ENCODE peak calls at places on chromosomes 7 and 10, in six cellular contexts. T is WTC11, Z is GM23338, J is GM12878, S is HepG2, L is K562. C is an unnamed sample.

GRCh38 chr10:103153302-103153759 is 39.7 kb downstream of the NT5C2 start:
- DNase-seq in T (no peak), Z (peak), J (no peak), S (peak), L (no peak), C (no peak)

GRCh38 chr7:522071-522937 is 2.7 kb upstream of the PDGFA start:
- DNase-seq in T (peak), Z (peak), J (peak), S (no peak), L (peak), C (no peak)

GRCh38 chr7:81616951-81617350 is 152.9 kb downstream of the HGF start:
- DNase-seq in T (no peak), Z (no peak), J (peak), S (no peak), L (no peak), C (no peak)

GRCh38 chr7:23335621-23336020 is 36.5 kb downstream of the MALSU1 start:
- DNase-seq in T (no peak), Z (no peak), J (no peak), S (no peak), L (no peak), C (no peak)

GRCh38 chr7:117780832-117781231 is 92.4 kb downstream of the CTTNBP2 start:
- DNase-seq in T (no peak), Z (no peak), J (peak), S (no peak), L (no peak), C (no peak)

GRCh38 chr10:73586583-73586984 is 4.6 kb downstream of the USP54 start:
- DNase-seq in T (no peak), Z (no peak), J (no peak), S (peak), L (peak), C (no peak)

GRCh38 chr10:13526952-13527863 is 1.6 kb downstream of the BEND7 start:
- DNase-seq in T (no peak), Z (peak), J (no peak), S (peak), L (peak), C (no peak)

GRCh38 chr7:158123214-158123613 is 464.4 kb downstream of the PTPRN2 start:
- DNase-seq in T (no peak), Z (no peak), J (no peak), S (no peak), L (no peak), C (no peak)

GRCh38 chr10:60208676-60209269 is 180.9 kb downstream of the ANK3 start:
- DNase-seq in T (no peak), Z (peak), J (no peak), S (peak), L (peak), C (no peak)

GRCh38 chr10:12547301-12547771 is 198.0 kb downstream of the CAMK1D start:
- DNase-seq in T (no peak), Z (no peak), J (no peak), S (no peak), L (no peak), C (no peak)

GRCh38 chr7:27641576-27642230 is 21.0 kb downstream of the HIBADH start:
- DNase-seq in T (no peak), Z (no peak), J (no peak), S (no peak), L (no peak), C (no peak)

GRCh38 chr7:142804715-142805114 is 33.9 kb downstream of the PRSS2 start:
- DNase-seq in T (no peak), Z (no peak), J (no peak), S (no peak), L (peak), C (no peak)

GRCh38 chr7:20340839-20341238 is 10.1 kb downstream of the ITGB8 start:
- DNase-seq in T (no peak), Z (peak), J (no peak), S (no peak), L (no peak), C (no peak)

GRCh38 chr10:95356-96115 is 39.7 kb upstream of the ZMYND11 start:
- DNase-seq in T (no peak), Z (no peak), J (no peak), S (no peak), L (no peak), C (no peak)

GRCh38 chr7:33744293-33744692 is 161.0 kb upstream of the BMPER start:
- DNase-seq in T (no peak), Z (peak), J (no peak), S (peak), L (peak), C (no peak)

GRCh38 chr7:1144269-1144771 is 15.7 kb downstream of the ZFAND2A start:
- DNase-seq in T (no peak), Z (peak), J (no peak), S (peak), L (no peak), C (no peak)

GRCh38 chr10:46079831-46080585 is 33.9 kb upstream of the MSMB start:
- DNase-seq in T (no peak), Z (no peak), J (no peak), S (no peak), L (no peak), C (no peak)

GRCh38 chr7:46003896-46004875 is 83.1 kb upstream of the IGFBP3 start:
- DNase-seq in T (no peak), Z (no peak), J (no peak), S (no peak), L (no peak), C (no peak)

GRCh38 chr10:22612316-22612715 is 102.1 kb downstream of the PIP4K2A start:
- DNase-seq in T (no peak), Z (no peak), J (no peak), S (no peak), L (no peak), C (no peak)

GRCh38 chr7:901388-902154 is 25.2 kb downstream of the GET4 start:
- DNase-seq in T (peak), Z (peak), J (no peak), S (peak), L (peak), C (peak)

GRCh38 chr10:125174360-125174759 is 14.0 kb upstream of the CTBP2 start:
- DNase-seq in T (no peak), Z (no peak), J (no peak), S (no peak), L (no peak), C (no peak)

GRCh38 chr7:27115161-27116018 is 12.9 kb upstream of the HOXA2 start:
- DNase-seq in T (peak), Z (peak), J (no peak), S (no peak), L (no peak), C (peak)

GRCh38 chr10:123527122-123527521 is 139.0 kb upstream of the GPR26 start:
- DNase-seq in T (no peak), Z (no peak), J (no peak), S (no peak), L (no peak), C (no peak)
- TF ChIP-seq CREB1 in T (no peak), Z (no peak), J (no peak), S (no peak), L (no peak), C (no peak)

GRCh38 chr10:5557799-5558771 is 33.3 kb downstream of the CALML3 start:
- DNase-seq in T (peak), Z (peak), J (no peak), S (no peak), L (no peak), C (no peak)
- TF ChIP-seq CREB1 in T (no peak), Z (no peak), J (no peak), S (no peak), L (no peak), C (no peak)

GRCh38 chr10:71314694-71315225 is 4.3 kb upstream of the SLC29A3 start:
- DNase-seq in T (no peak), Z (peak), J (no peak), S (no peak), L (no peak), C (no peak)

GRCh38 chr10:71314028-71314693 is 4.9 kb upstream of the SLC29A3 start:
- DNase-seq in T (peak), Z (peak), J (no peak), S (no peak), L (peak), C (peak)

GRCh38 chr10:71316786-71317160 is 2.3 kb upstream of the SLC29A3 start:
- DNase-seq in T (no peak), Z (no peak), J (no peak), S (no peak), L (no peak), C (no peak)

GRCh38 chr10:71319042-71319799 is at the start of gene SLC29A3:
- DNase-seq in T (peak), Z (peak), J (no peak), S (peak), L (peak), C (peak)

GRCh38 chr10:71316081-71316785 is 2.8 kb upstream of the SLC29A3 start:
- DNase-seq in T (no peak), Z (no peak), J (no peak), S (no peak), L (no peak), C (no peak)
- TF ChIP-seq CREB1 in T (no peak), Z (no peak), J (no peak), S (no peak), L (no peak), C (no peak)

DNA sequence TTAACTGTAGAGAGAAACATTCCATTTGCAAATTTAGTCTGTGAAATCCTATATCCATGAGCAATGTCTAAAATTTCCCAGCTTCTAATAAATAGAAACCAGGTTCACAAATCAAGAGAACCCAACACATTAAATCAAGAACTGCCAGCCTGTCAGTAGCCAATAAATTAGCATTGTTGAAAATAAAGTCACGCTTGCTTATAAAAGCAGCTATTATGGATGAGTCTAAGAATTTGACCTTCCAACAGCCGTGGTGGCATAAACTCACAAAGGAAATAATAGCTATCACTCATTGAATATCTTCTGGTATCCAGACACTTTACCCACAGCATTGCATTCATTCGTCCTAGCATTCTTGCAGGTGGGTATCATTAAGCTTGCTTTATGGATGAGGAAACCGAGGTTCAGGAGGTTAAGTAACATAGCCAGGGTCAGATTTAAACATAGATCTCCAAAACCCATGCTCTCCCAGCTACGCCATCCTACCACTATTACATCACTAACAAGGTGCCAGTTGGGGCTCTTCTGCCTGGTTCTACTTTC is 260.1 kb upstream of the YAE1 start:
- DNase-seq in T (no peak), Z (no peak), J (no peak), S (no peak), L (no peak), C (no peak)
- TF ChIP-seq CREB1 in T (no peak), Z (no peak), J (no peak), S (no peak), L (no peak), C (no peak)

GRCh38 chr10:132788180-132788830 is 2.4 kb upstream of the NKX6-2 start:
- DNase-seq in T (peak), Z (peak), J (no peak), S (no peak), L (no peak), C (no peak)
- TF ChIP-seq CREB1 in T (no peak), Z (no peak), J (no peak), S (no peak), L (no peak), C (no peak)

DNA sequence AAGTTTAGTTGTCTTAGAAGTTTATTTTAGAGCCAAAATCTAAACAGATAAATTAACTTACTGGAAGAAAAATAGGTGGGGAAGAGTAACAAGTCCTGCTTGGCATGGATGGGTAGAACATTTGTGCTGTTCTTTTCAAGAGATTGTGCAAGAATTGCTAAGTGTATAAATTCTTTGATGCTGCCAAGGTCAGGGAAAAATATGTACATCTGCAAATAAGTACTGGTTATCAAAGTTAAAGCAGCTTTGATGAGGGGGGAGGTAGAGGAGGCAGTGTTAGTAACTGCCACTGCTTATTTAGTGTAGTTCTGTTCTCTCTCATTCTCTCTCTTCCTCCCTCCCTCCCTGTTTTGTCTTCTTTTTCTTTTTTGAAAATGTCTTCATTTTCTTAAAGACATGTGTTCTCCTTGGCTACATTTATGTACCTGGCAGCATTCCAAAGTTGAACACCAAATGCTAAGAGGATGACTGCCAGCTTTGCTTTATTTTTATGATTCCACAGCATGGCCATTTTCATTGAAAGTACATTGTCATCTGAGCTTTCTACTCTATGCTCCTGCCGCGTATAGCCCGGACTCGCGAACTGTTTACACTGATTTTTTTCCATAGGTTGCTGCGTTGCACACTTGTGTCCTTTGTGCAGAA is 18.6 kb downstream of the CACNB2 start:
- DNase-seq in T (no peak), Z (no peak), J (no peak), S (no peak), L (no peak), C (no peak)
- TF ChIP-seq CREB1 in T (no peak), Z (no peak), J (no peak), S (no peak), L (no peak), C (no peak)

GRCh38 chr7:109121599-109122300 is 552.1 kb downstream of the DNAJB9 start:
- DNase-seq in T (no peak), Z (peak), J (no peak), S (no peak), L (no peak), C (no peak)

GRCh38 chr7:109125001-109125400 is 555.3 kb downstream of the DNAJB9 start:
- DNase-seq in T (no peak), Z (no peak), J (no peak), S (no peak), L (no peak), C (no peak)

GRCh38 chr7:109131141-109131540 is 561.5 kb downstream of the DNAJB9 start:
- DNase-seq in T (no peak), Z (no peak), J (no peak), S (no peak), L (no peak), C (no peak)

GRCh38 chr7:109126404-109127050 is 556.9 kb downstream of the DNAJB9 start:
- DNase-seq in T (no peak), Z (peak), J (no peak), S (no peak), L (no peak), C (no peak)
- TF ChIP-seq CREB1 in T (no peak), Z (no peak), J (no peak), S (no peak), L (no peak), C (no peak)